ENCODE peak calls at places on chromosome 6, in ten cellular contexts. C is ovary, R is HepG2, D is adrenal gland, H is body of pancreas, L is uterus, T is A549, Q is H1, A is testis, G is IMR-90. W is an unnamed sample.

GRCh38 chr6:4274382-4275082 is 139.2 kb upstream of the ECI2 start:
- DNase-seq in C (no peak), R (no peak), D (no peak), H (no peak), L (no peak), T (no peak), Q (no peak), A (no peak), G (peak), W (no peak)

GRCh38 chr6:44856495-44856878 is 469.0 kb downstream of the CDC5L start:
- DNase-seq in C (no peak), R (no peak), D (no peak), H (no peak), L (no peak), T (no peak), Q (no peak), A (no peak), G (no peak), W (no peak)

GRCh38 chr6:11424395-11425050 is 113.0 kb upstream of the TMEM170B start:
- DNase-seq in C (no peak), R (no peak), D (no peak), H (no peak), L (no peak), T (no peak), Q (no peak), A (no peak), G (no peak), W (no peak)

GRCh38 chr6:131258010-131258652 is 122.9 kb downstream of the AKAP7 start:
- DNase-seq in C (no peak), R (no peak), D (no peak), H (no peak), L (no peak), T (no peak), Q (no peak), A (no peak), G (no peak), W (no peak)

GRCh38 chr6:169158182-169158573 is 95.5 kb downstream of the THBS2 start:
- DNase-seq in C (peak), R (no peak), D (no peak), H (no peak), L (peak), T (no peak), Q (no peak), A (peak), G (peak), W (no peak)

GRCh38 chr6:153800580-153800979 is 238.5 kb upstream of the OPRM1 start:
- DNase-seq in C (no peak), R (no peak), D (no peak), H (no peak), L (no peak), T (no peak), Q (no peak), A (no peak), G (no peak), W (no peak)

GRCh38 chr6:138403801-138404665 is at the start of gene HEBP2:
- DNase-seq in C (peak), R (peak), D (peak), H (peak), L (peak), T (peak), Q (peak), A (peak), G (peak), W (peak)

GRCh38 chr6:163123098-163123497 is 291.4 kb upstream of the QKI start:
- DNase-seq in C (no peak), R (no peak), D (no peak), H (no peak), L (no peak), T (no peak), Q (no peak), A (no peak), G (no peak), W (no peak)

GRCh38 chr6:37628611-37629320 is 68.9 kb downstream of the MDGA1 start:
- DNase-seq in C (no peak), R (no peak), D (no peak), H (no peak), L (no peak), T (no peak), Q (no peak), A (no peak), G (peak), W (no peak)

GRCh38 chr6:50610562-50610961 is 102.8 kb upstream of the TFAP2D start:
- DNase-seq in C (no peak), R (no peak), D (no peak), H (no peak), L (no peak), T (no peak), Q (no peak), A (no peak), G (no peak), W (no peak)

GRCh38 chr6:1612902-1613301 is 3.2 kb downstream of the FOXC1 start:
- DNase-seq in C (no peak), R (no peak), D (no peak), H (no peak), L (no peak), T (no peak), Q (no peak), A (no peak), G (peak), W (no peak)

GRCh38 chr6:30891450-30891723 is 7.1 kb downstream of the DDR1 start:
- DNase-seq in C (no peak), R (no peak), D (no peak), H (no peak), L (no peak), T (no peak), Q (no peak), A (no peak), G (no peak), W (no peak)

GRCh38 chr6:34817337-34817910 is 25.5 kb downstream of the BLTP3A start:
- DNase-seq in C (no peak), R (no peak), D (no peak), H (no peak), L (no peak), T (no peak), Q (no peak), A (no peak), G (no peak), W (no peak)

GRCh38 chr6:87993331-87993730 is 54.3 kb upstream of the SPACA1 start:
- DNase-seq in C (no peak), R (no peak), D (no peak), H (no peak), L (no peak), T (no peak), Q (no peak), A (no peak), G (no peak), W (no peak)

GRCh38 chr6:135939216-135939610 is 87.7 kb downstream of the PDE7B start:
- DNase-seq in C (peak), R (no peak), D (no peak), H (no peak), L (peak), T (no peak), Q (no peak), A (no peak), G (no peak), W (no peak)

GRCh38 chr6:79872303-79872702 is 75.0 kb downstream of the ELOVL4 start:
- DNase-seq in C (no peak), R (no peak), D (no peak), H (no peak), L (no peak), T (no peak), Q (no peak), A (no peak), G (no peak), W (no peak)

GRCh38 chr6:76774750-76775396 is 688.4 kb downstream of the HTR1B start:
- DNase-seq in C (peak), R (no peak), D (peak), H (peak), L (no peak), T (no peak), Q (no peak), A (peak), G (no peak), W (peak)

GRCh38 chr6:89966250-89966588 is 72.0 kb downstream of the GJA10 start:
- DNase-seq in C (no peak), R (no peak), D (no peak), H (no peak), L (no peak), T (no peak), Q (no peak), A (no peak), G (peak), W (no peak)

GRCh38 chr6:1624848-1625341 is 15.2 kb downstream of the FOXC1 start:
- DNase-seq in C (no peak), R (no peak), D (peak), H (no peak), L (no peak), T (no peak), Q (no peak), A (no peak), G (peak), W (no peak)

GRCh38 chr6:30926644-30927043 is 5.3 kb downstream of the SFTA2 start:
- DNase-seq in C (no peak), R (no peak), D (no peak), H (peak), L (no peak), T (no peak), Q (no peak), A (no peak), G (no peak), W (peak)

GRCh38 chr6:124812067-124812466 is 150.2 kb upstream of the RNF217 start:
- DNase-seq in C (no peak), R (no peak), D (no peak), H (no peak), L (no peak), T (no peak), Q (no peak), A (no peak), G (no peak), W (no peak)

GRCh38 chr6:89989742-89990141 is 95.5 kb downstream of the GJA10 start:
- DNase-seq in C (no peak), R (no peak), D (no peak), H (no peak), L (no peak), T (no peak), Q (no peak), A (no peak), G (peak), W (no peak)

GRCh38 chr6:53361549-53362031 is 12.8 kb upstream of the ELOVL5 start:
- DNase-seq in C (no peak), R (no peak), D (peak), H (peak), L (no peak), T (no peak), Q (no peak), A (peak), G (peak), W (no peak)

GRCh38 chr6:161413361-161413771 is 139.5 kb upstream of the AGPAT4 start:
- DNase-seq in C (no peak), R (no peak), D (no peak), H (no peak), L (no peak), T (no peak), Q (no peak), A (no peak), G (no peak), W (no peak)

GRCh38 chr6:37696841-37697735 is 595 bp downstream of the MDGA1 start:
- DNase-seq in C (peak), R (no peak), D (peak), H (peak), L (peak), T (peak), Q (peak), A (no peak), G (no peak), W (peak)

GRCh38 chr6:150897400-150897943 is 32.0 kb downstream of the MTHFD1L start:
- DNase-seq in C (no peak), R (no peak), D (no peak), H (no peak), L (no peak), T (no peak), Q (no peak), A (no peak), G (no peak), W (no peak)

GRCh38 chr6:82362144-82362543 is 1.5 kb upstream of the TPBG start:
- DNase-seq in C (no peak), R (no peak), D (no peak), H (no peak), L (no peak), T (no peak), Q (no peak), A (no peak), G (no peak), W (no peak)

GRCh38 chr6:82364087-82365010 is 732 bp downstream of the TPBG start:
- DNase-seq in C (peak), R (no peak), D (peak), H (peak), L (peak), T (peak), Q (peak), A (peak), G (peak), W (peak)

GRCh38 chr6:82365011-82365751 is 1.6 kb downstream of the TPBG start:
- DNase-seq in C (peak), R (no peak), D (no peak), H (peak), L (peak), T (peak), Q (peak), A (peak), G (peak), W (peak)

GRCh38 chr6:82362868-82363267 is 749 bp upstream of the TPBG start:
- DNase-seq in C (no peak), R (no peak), D (no peak), H (no peak), L (peak), T (no peak), Q (no peak), A (no peak), G (peak), W (no peak)

GRCh38 chr6:82363368-82364086 is at the start of gene TPBG:
- DNase-seq in C (peak), R (peak), D (peak), H (peak), L (peak), T (peak), Q (peak), A (peak), G (peak), W (peak)
- TF ChIP-seq POLR2A in C (no peak), R (no peak), D (no peak), H (peak), L (peak), T (peak), Q (no peak), A (no peak), G (peak), W (no peak)

GRCh38 chr6:21033575-21034026 is 499.3 kb downstream of the CDKAL1 start:
- DNase-seq in C (peak), R (no peak), D (peak), H (peak), L (peak), T (no peak), Q (no peak), A (no peak), G (peak), W (no peak)
- H3K4me3 ChIP-seq in C (no peak), R (no peak), D (no peak), H (no peak), L (no peak), T (no peak), Q (no peak), A (no peak), G (no peak), W (no peak)

DNA sequence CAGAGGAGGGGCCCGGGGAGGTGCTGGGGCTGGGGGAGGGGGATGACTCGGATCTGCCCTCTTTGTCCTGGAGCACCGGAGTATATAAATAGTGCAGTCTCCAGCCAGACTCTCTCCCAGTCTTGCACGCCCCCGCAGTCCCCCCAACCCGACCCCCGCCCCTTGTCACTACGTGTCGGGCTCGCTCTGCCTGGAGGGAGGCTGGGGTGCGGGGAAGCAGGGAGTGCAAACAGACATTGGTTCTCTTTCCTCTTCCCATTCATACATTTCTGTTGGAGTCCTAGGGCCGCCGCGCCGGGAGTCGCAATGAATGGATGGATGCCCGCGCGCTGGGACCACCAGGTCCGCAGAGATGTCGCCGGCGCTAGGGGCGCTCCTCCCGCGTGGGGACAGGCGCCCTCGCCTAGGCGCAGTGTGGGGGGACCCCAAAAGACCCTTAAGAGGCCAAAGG is 179.3 kb downstream of the TBXT start:
- DNase-seq in C (no peak), R (no peak), D (no peak), H (no peak), L (no peak), T (no peak), Q (peak), A (no peak), G (no peak), W (no peak)
- TF ChIP-seq CTCF in C (no peak), R (no peak), D (no peak), H (no peak), L (no peak), T (no peak), Q (no peak), A (no peak), G (no peak), W (no peak)

DNA sequence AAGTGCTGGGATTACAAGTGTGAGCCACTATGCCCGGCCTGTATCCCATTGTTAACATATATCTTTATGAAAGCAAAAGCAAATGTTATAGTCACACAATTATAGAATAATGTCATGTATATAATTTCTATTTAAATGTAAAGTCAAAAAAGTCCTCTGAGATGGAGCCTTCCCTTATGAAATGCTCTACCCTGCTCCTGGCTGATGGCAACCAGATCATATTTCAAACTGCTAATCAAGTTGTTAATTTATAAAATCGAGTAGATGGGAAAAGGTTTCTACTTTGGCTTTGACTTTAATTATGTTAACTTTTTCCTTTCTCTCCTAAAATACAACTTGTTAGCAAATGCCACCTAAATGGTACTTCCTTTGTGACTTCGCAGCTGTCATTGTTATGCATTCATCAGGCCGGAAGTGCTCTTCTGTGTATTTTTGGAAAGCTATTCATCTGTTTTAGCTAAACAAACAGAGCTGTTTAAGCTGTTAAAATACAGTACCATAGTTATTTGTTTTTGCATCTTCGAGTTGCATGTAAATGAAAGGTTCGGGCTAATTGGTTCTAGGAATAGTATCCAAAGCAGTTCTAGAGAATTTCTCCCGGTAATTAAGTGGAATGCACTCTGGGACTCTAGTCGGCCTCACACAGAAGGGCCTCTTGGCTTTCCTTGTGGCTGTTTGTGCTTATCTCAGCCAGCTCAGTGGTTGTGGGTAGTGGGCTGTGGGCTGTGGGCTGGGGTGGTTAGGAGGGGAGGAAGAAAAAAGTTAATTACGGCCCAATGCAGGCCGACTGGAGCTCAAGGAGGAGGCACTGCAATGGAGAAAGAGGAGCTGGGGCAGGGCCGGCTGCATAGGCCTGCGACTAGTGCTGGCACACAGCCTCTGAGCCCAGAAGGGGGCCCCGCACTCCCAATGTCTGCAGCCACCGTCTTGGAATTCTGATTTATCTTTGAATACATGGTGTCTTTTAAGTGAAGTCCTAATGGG is 34.8 kb downstream of the SLC35D3 start:
- DNase-seq in C (no peak), R (no peak), D (no peak), H (no peak), L (no peak), T (no peak), Q (peak), A (no peak), G (no peak), W (no peak)
- TF ChIP-seq POLR2A in C (no peak), R (no peak), D (no peak), H (no peak), L (no peak), T (no peak), Q (no peak), A (no peak), G (no peak), W (no peak)

GRCh38 chr6:71405416-71405815 is 116.8 kb downstream of the OGFRL1 start:
- DNase-seq in C (no peak), R (no peak), D (no peak), H (no peak), L (no peak), T (no peak), Q (no peak), A (no peak), G (no peak), W (no peak)

GRCh38 chr6:71404145-71404966 is 115.7 kb downstream of the OGFRL1 start:
- DNase-seq in C (no peak), R (peak), D (no peak), H (no peak), L (no peak), T (no peak), Q (no peak), A (no peak), G (peak), W (no peak)

GRCh38 chr6:71404967-71405278 is 116.3 kb downstream of the OGFRL1 start:
- DNase-seq in C (no peak), R (no peak), D (no peak), H (no peak), L (no peak), T (no peak), Q (no peak), A (no peak), G (no peak), W (no peak)

GRCh38 chr6:71402101-71402500 is 113.5 kb downstream of the OGFRL1 start:
- DNase-seq in C (no peak), R (no peak), D (no peak), H (no peak), L (no peak), T (no peak), Q (no peak), A (no peak), G (no peak), W (no peak)

DNA sequence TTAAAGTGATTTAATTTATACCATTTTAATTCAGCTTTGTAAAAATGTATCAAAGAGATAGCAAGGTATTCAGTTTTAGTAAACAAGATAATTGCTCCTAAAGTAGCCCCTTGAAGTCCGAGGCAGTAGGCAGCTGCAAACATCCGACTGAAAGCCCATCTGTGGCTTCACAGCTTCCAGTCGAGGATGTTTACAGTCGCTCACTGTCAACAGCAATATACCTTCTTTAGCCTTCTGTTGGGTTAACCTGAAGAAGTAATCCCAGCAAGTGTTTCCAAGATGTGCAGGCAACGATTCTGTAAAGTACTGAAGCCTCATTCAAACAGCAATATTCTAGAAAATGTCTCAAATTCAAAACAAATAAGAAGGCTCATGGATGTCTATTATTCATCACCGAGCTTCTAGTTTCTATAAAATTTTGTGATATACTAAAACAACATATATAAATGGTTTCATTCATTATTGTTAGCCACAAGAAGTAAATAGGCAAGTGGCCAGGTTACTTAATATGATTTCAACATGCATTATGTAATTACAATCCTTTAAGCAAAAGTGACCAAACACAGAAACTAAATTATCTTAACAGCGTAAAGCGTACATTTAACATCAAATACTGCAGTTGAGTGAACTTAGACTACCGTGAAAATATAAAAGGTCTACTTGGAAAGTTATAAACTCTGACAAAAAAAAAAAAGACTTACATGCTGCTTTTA is 115.0 kb downstream of the OGFRL1 start:
- DNase-seq in C (no peak), R (no peak), D (no peak), H (no peak), L (no peak), T (no peak), Q (no peak), A (no peak), G (no peak), W (no peak)
- H3K4me3 ChIP-seq in C (no peak), R (no peak), D (no peak), H (no peak), L (no peak), T (peak), Q (no peak), A (no peak), G (peak), W (no peak)

GRCh38 chr6:36318690-36319435 is 17.8 kb downstream of the BNIP5 start:
- DNase-seq in C (no peak), R (peak), D (no peak), H (peak), L (no peak), T (no peak), Q (no peak), A (no peak), G (no peak), W (peak)

GRCh38 chr6:36319436-36319762 is 17.3 kb downstream of the BNIP5 start:
- DNase-seq in C (no peak), R (no peak), D (no peak), H (peak), L (no peak), T (no peak), Q (no peak), A (no peak), G (no peak), W (no peak)

GRCh38 chr6:36322591-36322990 is 14.1 kb downstream of the BNIP5 start:
- DNase-seq in C (no peak), R (no peak), D (no peak), H (no peak), L (no peak), T (no peak), Q (no peak), A (no peak), G (no peak), W (no peak)

GRCh38 chr6:36319834-36320233 is 16.9 kb downstream of the BNIP5 start:
- DNase-seq in C (no peak), R (no peak), D (no peak), H (no peak), L (no peak), T (no peak), Q (no peak), A (no peak), G (no peak), W (no peak)

GRCh38 chr6:36320475-36320874 is 16.2 kb downstream of the BNIP5 start:
- DNase-seq in C (no peak), R (peak), D (no peak), H (no peak), L (no peak), T (no peak), Q (no peak), A (no peak), G (no peak), W (no peak)
- TF ChIP-seq CTCF in C (no peak), R (peak), D (no peak), H (no peak), L (no peak), T (no peak), Q (no peak), A (no peak), G (no peak), W (no peak)